ENCODE peak calls at places on chromosomes 6 and 20, in six cellular contexts. X is heart left ventricle, S is lower lobe of right lung, C is COR-L47, O is pancreas, I is Peyer's patch. B is an unnamed sample.
A peak's percentile ranks its signal among the peaks of the same experiment; 100 is the strongest.

GRCh38 chr6:24494726-24495515 is at the start of gene ALDH5A1:
- DNase-seq in I (peak; percentile 90), O (peak; percentile 87), S (peak; percentile 82), X (peak; percentile 87), C (peak; percentile 66), B (peak; percentile 66)

GRCh38 chr20:3406481-3407425 is 716 bp downstream of the DNAAF9 start:
- DNase-seq in I (peak; percentile 69), X (no peak), S (peak; percentile 48), C (peak; percentile 12), O (no peak), B (peak; percentile 63)

GRCh38 chr6:95091823-95092436 is 485.4 kb upstream of the MANEA start:
- DNase-seq in O (no peak), C (peak; percentile 84), X (no peak), I (no peak), S (no peak), B (peak; percentile 74)

GRCh38 chr6:30725713-30726505 is 5.8 kb downstream of the TUBB start:
- DNase-seq in S (no peak), C (no peak), O (no peak), I (no peak), X (no peak), B (no peak)

GRCh38 chr6:119312875-119313338 is 36.7 kb downstream of the MAN1A1 start:
- DNase-seq in S (no peak), C (no peak), X (no peak), I (peak; percentile 71), O (no peak), B (no peak)

GRCh38 chr6:26234421-26235239 is 130.4 kb upstream of the BTN3A2 start:
- DNase-seq in X (peak; percentile 70), C (peak; percentile 73), I (peak; percentile 93), O (no peak), S (peak; percentile 73), B (peak; percentile 69)

GRCh38 chr6:41284726-41285125 is 1.8 kb downstream of the TREM1 start:
- DNase-seq in C (no peak), X (no peak), I (peak; percentile 40), S (peak; percentile 55), O (no peak), B (no peak)

GRCh38 chr20:20371133-20371532 is 3.2 kb downstream of the INSM1 start:
- DNase-seq in X (no peak), I (no peak), C (no peak), S (no peak), O (no peak), B (no peak)

GRCh38 chr6:455006-455585 is 63.5 kb downstream of the IRF4 start:
- DNase-seq in I (peak; percentile 42), C (no peak), S (no peak), X (no peak), O (no peak), B (no peak)

GRCh38 chr6:138865480-138866101 is 69.7 kb downstream of the ECT2L start:
- DNase-seq in C (no peak), O (no peak), X (no peak), S (no peak), I (no peak), B (no peak)

GRCh38 chr20:44916586-44916985 is 6.7 kb downstream of the PABPC1L start:
- DNase-seq in X (no peak), C (no peak), O (no peak), S (no peak), I (no peak), B (no peak)

GRCh38 chr6:39178804-39179203 is 50.5 kb downstream of the KCNK5 start:
- DNase-seq in S (no peak), C (no peak), X (no peak), I (peak; percentile 58), O (no peak), B (no peak)

GRCh38 chr20:22060610-22061009 is 355.1 kb downstream of the PAX1 start:
- DNase-seq in I (no peak), C (no peak), X (no peak), O (no peak), S (no peak), B (no peak)

GRCh38 chr6:116384727-116385461 is 14.1 kb downstream of the DSE start:
- DNase-seq in S (no peak), O (no peak), I (no peak), C (no peak), X (no peak), B (no peak)